ENCODE peak calls at places on chromosomes 5 and 9, in seven cellular contexts. One of them, this sample, is unnamed.

GRCh38 chr9:113222482-113222841 is 1.1 kb downstream of the SLC31A1 start:
- DNase-seq in activated naive CD8-positive, alpha-beta T cell treated with anti-CD3 and anti-CD28 coated beads for 36 hours: no peak
- DNase-seq in COR-L47: no peak
- DNase-seq in activated CD4-positive, alpha-beta T cell treated with anti-CD3 and anti-CD28 coated beads, Interleukin-2, amount 50 U/mL, for 1 hour: no peak
- DNase-seq in stimulated activated CD4-positive, alpha-beta T cell treated with anti-CD3 and anti-CD28 coated beads, Interleukin-12 subunit alpha, Interleukin-12 subunit beta, amount 100 ng/mL, for 48 hours: no peak
- DNase-seq in frontal cortex: no peak
- DNase-seq in lower leg skin: no peak
- DNase-seq in this sample: no peak

GRCh38 chr5:80069251-80069650 is 34.1 kb downstream of the THBS4 start:
- DNase-seq in activated naive CD8-positive, alpha-beta T cell treated with anti-CD3 and anti-CD28 coated beads for 36 hours: no peak
- DNase-seq in COR-L47: no peak
- DNase-seq in activated CD4-positive, alpha-beta T cell treated with anti-CD3 and anti-CD28 coated beads, Interleukin-2, amount 50 U/mL, for 1 hour: no peak
- DNase-seq in stimulated activated CD4-positive, alpha-beta T cell treated with anti-CD3 and anti-CD28 coated beads, Interleukin-12 subunit alpha, Interleukin-12 subunit beta, amount 100 ng/mL, for 48 hours: no peak
- DNase-seq in frontal cortex: no peak
- DNase-seq in lower leg skin: no peak
- DNase-seq in this sample: no peak

GRCh38 chr5:78804995-78805394 is 156.4 kb upstream of the LHFPL2 start:
- DNase-seq in activated naive CD8-positive, alpha-beta T cell treated with anti-CD3 and anti-CD28 coated beads for 36 hours: no peak
- DNase-seq in COR-L47: no peak
- DNase-seq in activated CD4-positive, alpha-beta T cell treated with anti-CD3 and anti-CD28 coated beads, Interleukin-2, amount 50 U/mL, for 1 hour: no peak
- DNase-seq in stimulated activated CD4-positive, alpha-beta T cell treated with anti-CD3 and anti-CD28 coated beads, Interleukin-12 subunit alpha, Interleukin-12 subunit beta, amount 100 ng/mL, for 48 hours: no peak
- DNase-seq in frontal cortex: no peak
- DNase-seq in lower leg skin: no peak
- DNase-seq in this sample: no peak

GRCh38 chr5:35198096-35198495 is 32.2 kb downstream of the PRLR start:
- DNase-seq in activated naive CD8-positive, alpha-beta T cell treated with anti-CD3 and anti-CD28 coated beads for 36 hours: no peak
- DNase-seq in COR-L47: peak
- DNase-seq in activated CD4-positive, alpha-beta T cell treated with anti-CD3 and anti-CD28 coated beads, Interleukin-2, amount 50 U/mL, for 1 hour: no peak
- DNase-seq in stimulated activated CD4-positive, alpha-beta T cell treated with anti-CD3 and anti-CD28 coated beads, Interleukin-12 subunit alpha, Interleukin-12 subunit beta, amount 100 ng/mL, for 48 hours: no peak
- DNase-seq in frontal cortex: no peak
- DNase-seq in lower leg skin: no peak
- DNase-seq in this sample: no peak

GRCh38 chr9:98162638-98163037 is 29.8 kb downstream of the CORO2A start:
- DNase-seq in activated naive CD8-positive, alpha-beta T cell treated with anti-CD3 and anti-CD28 coated beads for 36 hours: no peak
- DNase-seq in COR-L47: no peak
- DNase-seq in activated CD4-positive, alpha-beta T cell treated with anti-CD3 and anti-CD28 coated beads, Interleukin-2, amount 50 U/mL, for 1 hour: no peak
- DNase-seq in stimulated activated CD4-positive, alpha-beta T cell treated with anti-CD3 and anti-CD28 coated beads, Interleukin-12 subunit alpha, Interleukin-12 subunit beta, amount 100 ng/mL, for 48 hours: no peak
- DNase-seq in frontal cortex: no peak
- DNase-seq in lower leg skin: peak
- DNase-seq in this sample: no peak

GRCh38 chr9:128892223-128892892 is 10.4 kb downstream of the LRRC8A start:
- DNase-seq in activated naive CD8-positive, alpha-beta T cell treated with anti-CD3 and anti-CD28 coated beads for 36 hours: peak
- DNase-seq in COR-L47: no peak
- DNase-seq in activated CD4-positive, alpha-beta T cell treated with anti-CD3 and anti-CD28 coated beads, Interleukin-2, amount 50 U/mL, for 1 hour: no peak
- DNase-seq in stimulated activated CD4-positive, alpha-beta T cell treated with anti-CD3 and anti-CD28 coated beads, Interleukin-12 subunit alpha, Interleukin-12 subunit beta, amount 100 ng/mL, for 48 hours: no peak
- DNase-seq in frontal cortex: peak
- DNase-seq in lower leg skin: peak
- DNase-seq in this sample: no peak

GRCh38 chr9:107907715-107908114 is 418.1 kb upstream of the KLF4 start:
- DNase-seq in activated naive CD8-positive, alpha-beta T cell treated with anti-CD3 and anti-CD28 coated beads for 36 hours: no peak
- DNase-seq in COR-L47: no peak
- DNase-seq in activated CD4-positive, alpha-beta T cell treated with anti-CD3 and anti-CD28 coated beads, Interleukin-2, amount 50 U/mL, for 1 hour: no peak
- DNase-seq in stimulated activated CD4-positive, alpha-beta T cell treated with anti-CD3 and anti-CD28 coated beads, Interleukin-12 subunit alpha, Interleukin-12 subunit beta, amount 100 ng/mL, for 48 hours: no peak
- DNase-seq in frontal cortex: no peak
- DNase-seq in lower leg skin: no peak
- DNase-seq in this sample: no peak

GRCh38 chr5:160159991-160160826 is 41.0 kb upstream of the PWWP2A start:
- DNase-seq in activated naive CD8-positive, alpha-beta T cell treated with anti-CD3 and anti-CD28 coated beads for 36 hours: no peak
- DNase-seq in COR-L47: peak
- DNase-seq in activated CD4-positive, alpha-beta T cell treated with anti-CD3 and anti-CD28 coated beads, Interleukin-2, amount 50 U/mL, for 1 hour: no peak
- DNase-seq in stimulated activated CD4-positive, alpha-beta T cell treated with anti-CD3 and anti-CD28 coated beads, Interleukin-12 subunit alpha, Interleukin-12 subunit beta, amount 100 ng/mL, for 48 hours: no peak
- DNase-seq in frontal cortex: no peak
- DNase-seq in lower leg skin: no peak
- DNase-seq in this sample: no peak

GRCh38 chr5:116037236-116037822 is 5.1 kb downstream of the ARL14EPL start:
- DNase-seq in activated naive CD8-positive, alpha-beta T cell treated with anti-CD3 and anti-CD28 coated beads for 36 hours: no peak
- DNase-seq in COR-L47: no peak
- DNase-seq in activated CD4-positive, alpha-beta T cell treated with anti-CD3 and anti-CD28 coated beads, Interleukin-2, amount 50 U/mL, for 1 hour: no peak
- DNase-seq in stimulated activated CD4-positive, alpha-beta T cell treated with anti-CD3 and anti-CD28 coated beads, Interleukin-12 subunit alpha, Interleukin-12 subunit beta, amount 100 ng/mL, for 48 hours: no peak
- DNase-seq in frontal cortex: no peak
- DNase-seq in lower leg skin: no peak
- DNase-seq in this sample: no peak

GRCh38 chr5:78050888-78051287 is 243.6 kb downstream of the AP3B1 start:
- DNase-seq in activated naive CD8-positive, alpha-beta T cell treated with anti-CD3 and anti-CD28 coated beads for 36 hours: no peak
- DNase-seq in COR-L47: no peak
- DNase-seq in activated CD4-positive, alpha-beta T cell treated with anti-CD3 and anti-CD28 coated beads, Interleukin-2, amount 50 U/mL, for 1 hour: no peak
- DNase-seq in stimulated activated CD4-positive, alpha-beta T cell treated with anti-CD3 and anti-CD28 coated beads, Interleukin-12 subunit alpha, Interleukin-12 subunit beta, amount 100 ng/mL, for 48 hours: no peak
- DNase-seq in frontal cortex: no peak
- DNase-seq in lower leg skin: no peak
- DNase-seq in this sample: no peak

GRCh38 chr5:125894383-125894782 is 528.8 kb upstream of the GRAMD2B start:
- DNase-seq in activated naive CD8-positive, alpha-beta T cell treated with anti-CD3 and anti-CD28 coated beads for 36 hours: no peak
- DNase-seq in COR-L47: no peak
- DNase-seq in activated CD4-positive, alpha-beta T cell treated with anti-CD3 and anti-CD28 coated beads, Interleukin-2, amount 50 U/mL, for 1 hour: no peak
- DNase-seq in stimulated activated CD4-positive, alpha-beta T cell treated with anti-CD3 and anti-CD28 coated beads, Interleukin-12 subunit alpha, Interleukin-12 subunit beta, amount 100 ng/mL, for 48 hours: no peak
- DNase-seq in frontal cortex: no peak
- DNase-seq in lower leg skin: no peak
- DNase-seq in this sample: no peak

GRCh38 chr9:1100945-1101344 is 50.8 kb downstream of the DMRT2 start:
- DNase-seq in activated naive CD8-positive, alpha-beta T cell treated with anti-CD3 and anti-CD28 coated beads for 36 hours: no peak
- DNase-seq in COR-L47: no peak
- DNase-seq in activated CD4-positive, alpha-beta T cell treated with anti-CD3 and anti-CD28 coated beads, Interleukin-2, amount 50 U/mL, for 1 hour: no peak
- DNase-seq in stimulated activated CD4-positive, alpha-beta T cell treated with anti-CD3 and anti-CD28 coated beads, Interleukin-12 subunit alpha, Interleukin-12 subunit beta, amount 100 ng/mL, for 48 hours: no peak
- DNase-seq in frontal cortex: no peak
- DNase-seq in lower leg skin: no peak
- DNase-seq in this sample: no peak

GRCh38 chr5:157168286-157168685 is 2.2 kb upstream of the GARIN3 start:
- DNase-seq in activated naive CD8-positive, alpha-beta T cell treated with anti-CD3 and anti-CD28 coated beads for 36 hours: no peak
- DNase-seq in COR-L47: no peak
- DNase-seq in activated CD4-positive, alpha-beta T cell treated with anti-CD3 and anti-CD28 coated beads, Interleukin-2, amount 50 U/mL, for 1 hour: no peak
- DNase-seq in stimulated activated CD4-positive, alpha-beta T cell treated with anti-CD3 and anti-CD28 coated beads, Interleukin-12 subunit alpha, Interleukin-12 subunit beta, amount 100 ng/mL, for 48 hours: no peak
- DNase-seq in frontal cortex: no peak
- DNase-seq in lower leg skin: no peak
- DNase-seq in this sample: no peak

GRCh38 chr9:130352586-130353285 is 87.2 kb downstream of the HMCN2 start:
- DNase-seq in activated naive CD8-positive, alpha-beta T cell treated with anti-CD3 and anti-CD28 coated beads for 36 hours: no peak
- DNase-seq in COR-L47: no peak
- DNase-seq in activated CD4-positive, alpha-beta T cell treated with anti-CD3 and anti-CD28 coated beads, Interleukin-2, amount 50 U/mL, for 1 hour: no peak
- DNase-seq in stimulated activated CD4-positive, alpha-beta T cell treated with anti-CD3 and anti-CD28 coated beads, Interleukin-12 subunit alpha, Interleukin-12 subunit beta, amount 100 ng/mL, for 48 hours: no peak
- DNase-seq in frontal cortex: no peak
- DNase-seq in lower leg skin: no peak
- DNase-seq in this sample: no peak

GRCh38 chr5:146306838-146307237 is 31.8 kb upstream of the POU4F3 start:
- DNase-seq in activated naive CD8-positive, alpha-beta T cell treated with anti-CD3 and anti-CD28 coated beads for 36 hours: no peak
- DNase-seq in COR-L47: no peak
- DNase-seq in activated CD4-positive, alpha-beta T cell treated with anti-CD3 and anti-CD28 coated beads, Interleukin-2, amount 50 U/mL, for 1 hour: no peak
- DNase-seq in stimulated activated CD4-positive, alpha-beta T cell treated with anti-CD3 and anti-CD28 coated beads, Interleukin-12 subunit alpha, Interleukin-12 subunit beta, amount 100 ng/mL, for 48 hours: no peak
- DNase-seq in frontal cortex: no peak
- DNase-seq in lower leg skin: no peak
- DNase-seq in this sample: no peak

GRCh38 chr9:87551692-87552303 is 54.1 kb downstream of the DAPK1 start:
- DNase-seq in activated naive CD8-positive, alpha-beta T cell treated with anti-CD3 and anti-CD28 coated beads for 36 hours: no peak
- DNase-seq in COR-L47: no peak
- DNase-seq in activated CD4-positive, alpha-beta T cell treated with anti-CD3 and anti-CD28 coated beads, Interleukin-2, amount 50 U/mL, for 1 hour: no peak
- DNase-seq in stimulated activated CD4-positive, alpha-beta T cell treated with anti-CD3 and anti-CD28 coated beads, Interleukin-12 subunit alpha, Interleukin-12 subunit beta, amount 100 ng/mL, for 48 hours: no peak
- DNase-seq in frontal cortex: no peak
- DNase-seq in lower leg skin: no peak
- DNase-seq in this sample: no peak

GRCh38 chr5:136006767-136007251 is 22.0 kb upstream of the TGFBI start:
- DNase-seq in activated naive CD8-positive, alpha-beta T cell treated with anti-CD3 and anti-CD28 coated beads for 36 hours: no peak
- DNase-seq in COR-L47: no peak
- DNase-seq in activated CD4-positive, alpha-beta T cell treated with anti-CD3 and anti-CD28 coated beads, Interleukin-2, amount 50 U/mL, for 1 hour: no peak
- DNase-seq in stimulated activated CD4-positive, alpha-beta T cell treated with anti-CD3 and anti-CD28 coated beads, Interleukin-12 subunit alpha, Interleukin-12 subunit beta, amount 100 ng/mL, for 48 hours: no peak
- DNase-seq in frontal cortex: no peak
- DNase-seq in lower leg skin: no peak
- DNase-seq in this sample: no peak

GRCh38 chr5:168706655-168707069 is 127.5 kb upstream of the PANK3 start:
- DNase-seq in activated naive CD8-positive, alpha-beta T cell treated with anti-CD3 and anti-CD28 coated beads for 36 hours: peak
- DNase-seq in COR-L47: peak
- DNase-seq in activated CD4-positive, alpha-beta T cell treated with anti-CD3 and anti-CD28 coated beads, Interleukin-2, amount 50 U/mL, for 1 hour: no peak
- DNase-seq in stimulated activated CD4-positive, alpha-beta T cell treated with anti-CD3 and anti-CD28 coated beads, Interleukin-12 subunit alpha, Interleukin-12 subunit beta, amount 100 ng/mL, for 48 hours: no peak
- DNase-seq in frontal cortex: no peak
- DNase-seq in lower leg skin: no peak
- DNase-seq in this sample: peak

GRCh38 chr9:90958328-90958727 is 156.7 kb downstream of the SYK start:
- DNase-seq in activated naive CD8-positive, alpha-beta T cell treated with anti-CD3 and anti-CD28 coated beads for 36 hours: no peak
- DNase-seq in COR-L47: no peak
- DNase-seq in activated CD4-positive, alpha-beta T cell treated with anti-CD3 and anti-CD28 coated beads, Interleukin-2, amount 50 U/mL, for 1 hour: no peak
- DNase-seq in stimulated activated CD4-positive, alpha-beta T cell treated with anti-CD3 and anti-CD28 coated beads, Interleukin-12 subunit alpha, Interleukin-12 subunit beta, amount 100 ng/mL, for 48 hours: no peak
- DNase-seq in frontal cortex: no peak
- DNase-seq in lower leg skin: no peak
- DNase-seq in this sample: no peak

GRCh38 chr9:10268500-10269485 is 344.0 kb downstream of the PTPRD start:
- DNase-seq in activated naive CD8-positive, alpha-beta T cell treated with anti-CD3 and anti-CD28 coated beads for 36 hours: no peak
- DNase-seq in COR-L47: peak
- DNase-seq in activated CD4-positive, alpha-beta T cell treated with anti-CD3 and anti-CD28 coated beads, Interleukin-2, amount 50 U/mL, for 1 hour: no peak
- DNase-seq in stimulated activated CD4-positive, alpha-beta T cell treated with anti-CD3 and anti-CD28 coated beads, Interleukin-12 subunit alpha, Interleukin-12 subunit beta, amount 100 ng/mL, for 48 hours: no peak
- DNase-seq in frontal cortex: no peak
- DNase-seq in lower leg skin: no peak
- DNase-seq in this sample: no peak

GRCh38 chr9:122463828-122464632 is 13.7 kb downstream of the OR1J1 start:
- DNase-seq in activated naive CD8-positive, alpha-beta T cell treated with anti-CD3 and anti-CD28 coated beads for 36 hours: peak
- DNase-seq in COR-L47: peak
- DNase-seq in activated CD4-positive, alpha-beta T cell treated with anti-CD3 and anti-CD28 coated beads, Interleukin-2, amount 50 U/mL, for 1 hour: peak
- DNase-seq in stimulated activated CD4-positive, alpha-beta T cell treated with anti-CD3 and anti-CD28 coated beads, Interleukin-12 subunit alpha, Interleukin-12 subunit beta, amount 100 ng/mL, for 48 hours: peak
- DNase-seq in frontal cortex: no peak
- DNase-seq in lower leg skin: no peak
- DNase-seq in this sample: peak

GRCh38 chr9:38621434-38622082 is 1.2 kb upstream of the ANKRD18A start:
- DNase-seq in activated naive CD8-positive, alpha-beta T cell treated with anti-CD3 and anti-CD28 coated beads for 36 hours: peak
- DNase-seq in COR-L47: peak
- DNase-seq in activated CD4-positive, alpha-beta T cell treated with anti-CD3 and anti-CD28 coated beads, Interleukin-2, amount 50 U/mL, for 1 hour: peak
- DNase-seq in stimulated activated CD4-positive, alpha-beta T cell treated with anti-CD3 and anti-CD28 coated beads, Interleukin-12 subunit alpha, Interleukin-12 subunit beta, amount 100 ng/mL, for 48 hours: peak
- DNase-seq in frontal cortex: peak
- DNase-seq in lower leg skin: no peak
- DNase-seq in this sample: no peak

GRCh38 chr9:72256912-72257311 is 107.7 kb downstream of the GDA start:
- DNase-seq in activated naive CD8-positive, alpha-beta T cell treated with anti-CD3 and anti-CD28 coated beads for 36 hours: no peak
- DNase-seq in COR-L47: no peak
- DNase-seq in activated CD4-positive, alpha-beta T cell treated with anti-CD3 and anti-CD28 coated beads, Interleukin-2, amount 50 U/mL, for 1 hour: no peak
- DNase-seq in stimulated activated CD4-positive, alpha-beta T cell treated with anti-CD3 and anti-CD28 coated beads, Interleukin-12 subunit alpha, Interleukin-12 subunit beta, amount 100 ng/mL, for 48 hours: no peak
- DNase-seq in frontal cortex: no peak
- DNase-seq in lower leg skin: no peak
- DNase-seq in this sample: no peak

GRCh38 chr9:117340422-117340821 is 74.4 kb downstream of the ASTN2 start:
- DNase-seq in activated naive CD8-positive, alpha-beta T cell treated with anti-CD3 and anti-CD28 coated beads for 36 hours: no peak
- DNase-seq in COR-L47: no peak
- DNase-seq in activated CD4-positive, alpha-beta T cell treated with anti-CD3 and anti-CD28 coated beads, Interleukin-2, amount 50 U/mL, for 1 hour: no peak
- DNase-seq in stimulated activated CD4-positive, alpha-beta T cell treated with anti-CD3 and anti-CD28 coated beads, Interleukin-12 subunit alpha, Interleukin-12 subunit beta, amount 100 ng/mL, for 48 hours: no peak
- DNase-seq in frontal cortex: no peak
- DNase-seq in lower leg skin: no peak
- DNase-seq in this sample: no peak

GRCh38 chr9:3842839-3843238 is 317.0 kb upstream of the RFX3 start:
- DNase-seq in activated naive CD8-positive, alpha-beta T cell treated with anti-CD3 and anti-CD28 coated beads for 36 hours: no peak
- DNase-seq in COR-L47: no peak
- DNase-seq in activated CD4-positive, alpha-beta T cell treated with anti-CD3 and anti-CD28 coated beads, Interleukin-2, amount 50 U/mL, for 1 hour: no peak
- DNase-seq in stimulated activated CD4-positive, alpha-beta T cell treated with anti-CD3 and anti-CD28 coated beads, Interleukin-12 subunit alpha, Interleukin-12 subunit beta, amount 100 ng/mL, for 48 hours: no peak
- DNase-seq in frontal cortex: no peak
- DNase-seq in lower leg skin: no peak
- DNase-seq in this sample: no peak

GRCh38 chr5:54909911-54910870 is 75.2 kb downstream of the ESM1 start:
- DNase-seq in activated naive CD8-positive, alpha-beta T cell treated with anti-CD3 and anti-CD28 coated beads for 36 hours: no peak
- DNase-seq in COR-L47: no peak
- DNase-seq in activated CD4-positive, alpha-beta T cell treated with anti-CD3 and anti-CD28 coated beads, Interleukin-2, amount 50 U/mL, for 1 hour: no peak
- DNase-seq in stimulated activated CD4-positive, alpha-beta T cell treated with anti-CD3 and anti-CD28 coated beads, Interleukin-12 subunit alpha, Interleukin-12 subunit beta, amount 100 ng/mL, for 48 hours: no peak
- DNase-seq in frontal cortex: no peak
- DNase-seq in lower leg skin: no peak
- DNase-seq in this sample: no peak

GRCh38 chr9:93092171-93092991 is 3.6 kb upstream of the CARD19 start:
- DNase-seq in activated naive CD8-positive, alpha-beta T cell treated with anti-CD3 and anti-CD28 coated beads for 36 hours: no peak
- DNase-seq in COR-L47: no peak
- DNase-seq in activated CD4-positive, alpha-beta T cell treated with anti-CD3 and anti-CD28 coated beads, Interleukin-2, amount 50 U/mL, for 1 hour: no peak
- DNase-seq in stimulated activated CD4-positive, alpha-beta T cell treated with anti-CD3 and anti-CD28 coated beads, Interleukin-12 subunit alpha, Interleukin-12 subunit beta, amount 100 ng/mL, for 48 hours: no peak
- DNase-seq in frontal cortex: no peak
- DNase-seq in lower leg skin: no peak
- DNase-seq in this sample: no peak

GRCh38 chr9:125440411-125440810 is 178.8 kb downstream of the GAPVD1 start:
- DNase-seq in activated naive CD8-positive, alpha-beta T cell treated with anti-CD3 and anti-CD28 coated beads for 36 hours: no peak
- DNase-seq in COR-L47: no peak
- DNase-seq in activated CD4-positive, alpha-beta T cell treated with anti-CD3 and anti-CD28 coated beads, Interleukin-2, amount 50 U/mL, for 1 hour: no peak
- DNase-seq in stimulated activated CD4-positive, alpha-beta T cell treated with anti-CD3 and anti-CD28 coated beads, Interleukin-12 subunit alpha, Interleukin-12 subunit beta, amount 100 ng/mL, for 48 hours: no peak
- DNase-seq in frontal cortex: no peak
- DNase-seq in lower leg skin: no peak
- DNase-seq in this sample: no peak

GRCh38 chr9:33114746-33115145 is 38.3 kb upstream of the SMU1 start:
- DNase-seq in activated naive CD8-positive, alpha-beta T cell treated with anti-CD3 and anti-CD28 coated beads for 36 hours: no peak
- DNase-seq in COR-L47: no peak
- DNase-seq in activated CD4-positive, alpha-beta T cell treated with anti-CD3 and anti-CD28 coated beads, Interleukin-2, amount 50 U/mL, for 1 hour: no peak
- DNase-seq in stimulated activated CD4-positive, alpha-beta T cell treated with anti-CD3 and anti-CD28 coated beads, Interleukin-12 subunit alpha, Interleukin-12 subunit beta, amount 100 ng/mL, for 48 hours: no peak
- DNase-seq in frontal cortex: no peak
- DNase-seq in lower leg skin: no peak
- DNase-seq in this sample: no peak

GRCh38 chr9:33329996-33330395 is 39.7 kb downstream of the NFX1 start:
- DNase-seq in activated naive CD8-positive, alpha-beta T cell treated with anti-CD3 and anti-CD28 coated beads for 36 hours: no peak
- DNase-seq in COR-L47: no peak
- DNase-seq in activated CD4-positive, alpha-beta T cell treated with anti-CD3 and anti-CD28 coated beads, Interleukin-2, amount 50 U/mL, for 1 hour: no peak
- DNase-seq in stimulated activated CD4-positive, alpha-beta T cell treated with anti-CD3 and anti-CD28 coated beads, Interleukin-12 subunit alpha, Interleukin-12 subunit beta, amount 100 ng/mL, for 48 hours: no peak
- DNase-seq in frontal cortex: no peak
- DNase-seq in lower leg skin: no peak
- DNase-seq in this sample: no peak

GRCh38 chr5:170693701-170694100 is 89.8 kb upstream of the GABRP start:
- DNase-seq in activated naive CD8-positive, alpha-beta T cell treated with anti-CD3 and anti-CD28 coated beads for 36 hours: no peak
- DNase-seq in COR-L47: no peak
- DNase-seq in activated CD4-positive, alpha-beta T cell treated with anti-CD3 and anti-CD28 coated beads, Interleukin-2, amount 50 U/mL, for 1 hour: no peak
- DNase-seq in stimulated activated CD4-positive, alpha-beta T cell treated with anti-CD3 and anti-CD28 coated beads, Interleukin-12 subunit alpha, Interleukin-12 subunit beta, amount 100 ng/mL, for 48 hours: no peak
- DNase-seq in frontal cortex: no peak
- DNase-seq in lower leg skin: no peak
- DNase-seq in this sample: no peak

GRCh38 chr9:121269888-121270254 is 1.9 kb downstream of the GSN start:
- DNase-seq in activated naive CD8-positive, alpha-beta T cell treated with anti-CD3 and anti-CD28 coated beads for 36 hours: no peak
- DNase-seq in COR-L47: no peak
- DNase-seq in activated CD4-positive, alpha-beta T cell treated with anti-CD3 and anti-CD28 coated beads, Interleukin-2, amount 50 U/mL, for 1 hour: no peak
- DNase-seq in stimulated activated CD4-positive, alpha-beta T cell treated with anti-CD3 and anti-CD28 coated beads, Interleukin-12 subunit alpha, Interleukin-12 subunit beta, amount 100 ng/mL, for 48 hours: no peak
- DNase-seq in frontal cortex: no peak
- DNase-seq in lower leg skin: no peak
- DNase-seq in this sample: no peak

GRCh38 chr9:4301971-4302427 is 2.1 kb upstream of the GLIS3 start:
- DNase-seq in activated naive CD8-positive, alpha-beta T cell treated with anti-CD3 and anti-CD28 coated beads for 36 hours: peak
- DNase-seq in COR-L47: no peak
- DNase-seq in activated CD4-positive, alpha-beta T cell treated with anti-CD3 and anti-CD28 coated beads, Interleukin-2, amount 50 U/mL, for 1 hour: no peak
- DNase-seq in stimulated activated CD4-positive, alpha-beta T cell treated with anti-CD3 and anti-CD28 coated beads, Interleukin-12 subunit alpha, Interleukin-12 subunit beta, amount 100 ng/mL, for 48 hours: no peak
- DNase-seq in frontal cortex: no peak
- DNase-seq in lower leg skin: peak
- DNase-seq in this sample: no peak

GRCh38 chr5:175246242-175246891 is 197.6 kb downstream of the DRD1 start:
- DNase-seq in activated naive CD8-positive, alpha-beta T cell treated with anti-CD3 and anti-CD28 coated beads for 36 hours: peak
- DNase-seq in COR-L47: no peak
- DNase-seq in activated CD4-positive, alpha-beta T cell treated with anti-CD3 and anti-CD28 coated beads, Interleukin-2, amount 50 U/mL, for 1 hour: no peak
- DNase-seq in stimulated activated CD4-positive, alpha-beta T cell treated with anti-CD3 and anti-CD28 coated beads, Interleukin-12 subunit alpha, Interleukin-12 subunit beta, amount 100 ng/mL, for 48 hours: peak
- DNase-seq in frontal cortex: no peak
- DNase-seq in lower leg skin: no peak
- DNase-seq in this sample: no peak

GRCh38 chr5:139872052-139872766 is 76.6 kb downstream of the PSD2 start:
- DNase-seq in activated naive CD8-positive, alpha-beta T cell treated with anti-CD3 and anti-CD28 coated beads for 36 hours: no peak
- DNase-seq in COR-L47: no peak
- DNase-seq in activated CD4-positive, alpha-beta T cell treated with anti-CD3 and anti-CD28 coated beads, Interleukin-2, amount 50 U/mL, for 1 hour: no peak
- DNase-seq in stimulated activated CD4-positive, alpha-beta T cell treated with anti-CD3 and anti-CD28 coated beads, Interleukin-12 subunit alpha, Interleukin-12 subunit beta, amount 100 ng/mL, for 48 hours: no peak
- DNase-seq in frontal cortex: no peak
- DNase-seq in lower leg skin: no peak
- DNase-seq in this sample: no peak

GRCh38 chr5:142960309-142960696 is 190.1 kb downstream of the ARHGAP26 start:
- DNase-seq in activated naive CD8-positive, alpha-beta T cell treated with anti-CD3 and anti-CD28 coated beads for 36 hours: no peak
- DNase-seq in COR-L47: no peak
- DNase-seq in activated CD4-positive, alpha-beta T cell treated with anti-CD3 and anti-CD28 coated beads, Interleukin-2, amount 50 U/mL, for 1 hour: no peak
- DNase-seq in stimulated activated CD4-positive, alpha-beta T cell treated with anti-CD3 and anti-CD28 coated beads, Interleukin-12 subunit alpha, Interleukin-12 subunit beta, amount 100 ng/mL, for 48 hours: no peak
- DNase-seq in frontal cortex: no peak
- DNase-seq in lower leg skin: no peak
- DNase-seq in this sample: no peak

This sample was measured in HL-60.